ENCODE peak calls at places on chromosomes 7 and 10, in five cellular contexts. X, V, N, C and R are unnamed samples.

GRCh38 chr10:132687893-132688579 is 97.9 kb downstream of the NKX6-2 start:
- DNase-seq in V (peak; percentile 47), N (no peak), C (no peak), X (no peak), R (no peak)

GRCh38 chr7:148289630-148290029 is 300.9 kb upstream of the C7orf33 start:
- DNase-seq in X (no peak), N (no peak), C (no peak), V (no peak), R (no peak)

GRCh38 chr10:76017026-76017732 is 585.8 kb downstream of the LRMDA start:
- DNase-seq in C (no peak), V (no peak), N (no peak), X (no peak), R (no peak)

GRCh38 chr7:48337012-48337621 is 165.9 kb downstream of the ABCA13 start:
- DNase-seq in X (no peak), N (peak; percentile 6), V (no peak), C (no peak), R (peak; percentile 11)

GRCh38 chr7:30436046-30436445 is 42.5 kb downstream of the NOD1 start:
- DNase-seq in X (no peak), V (no peak), N (no peak), C (no peak), R (no peak)

GRCh38 chr10:51231754-51232153 is 157.5 kb downstream of the PRKG1 start:
- DNase-seq in C (no peak), V (no peak), X (no peak), N (no peak), R (no peak)

GRCh38 chr7:151550601-151551286 is 31.0 kb upstream of the RHEB start:
- DNase-seq in N (peak; percentile 71), X (peak; percentile 48), V (peak; percentile 66), C (peak; percentile 79), R (no peak)

GRCh38 chr10:19749185-19749729 is 67.0 kb upstream of the PLXDC2 start:
- DNase-seq in C (no peak), V (no peak), N (peak; percentile 51), X (no peak), R (no peak)

GRCh38 chr10:1287493-1288480 is 231.6 kb downstream of the WDR37 start:
- DNase-seq in N (no peak), V (no peak), C (no peak), X (no peak), R (no peak)